ENCODE peak calls at places on chromosomes 6 and 20, in seven cellular contexts. I, M, L, Y, W, T and K are unnamed samples.

GRCh38 chr6:38570750-38571149 is 69.0 kb downstream of the BTBD9 start:
- DNase-seq in I (no peak), M (peak), L (no peak), Y (no peak), W (peak), T (no peak), K (no peak)

GRCh38 chr6:146881228-146882181 is 282.7 kb downstream of the ADGB start:
- DNase-seq in I (no peak), M (no peak), L (no peak), Y (no peak), W (no peak), T (no peak), K (peak)

GRCh38 chr6:157990321-157991066 is 8.8 kb downstream of the SYNJ2 start:
- DNase-seq in I (no peak), M (no peak), L (no peak), Y (no peak), W (no peak), T (peak), K (no peak)

GRCh38 chr6:41341580-41341979 is 6.2 kb downstream of the NCR2 start:
- DNase-seq in I (no peak), M (no peak), L (no peak), Y (no peak), W (no peak), T (no peak), K (no peak)

GRCh38 chr6:112831022-112831421 is 483.9 kb downstream of the RFPL4B start:
- DNase-seq in I (no peak), M (no peak), L (no peak), Y (no peak), W (no peak), T (no peak), K (no peak)

GRCh38 chr6:54621285-54621684 is 225.3 kb upstream of the FAM83B start:
- DNase-seq in I (no peak), M (no peak), L (no peak), Y (no peak), W (no peak), T (no peak), K (peak)

GRCh38 chr6:170561550-170561949 is 7.4 kb downstream of the TBP start:
- DNase-seq in I (no peak), M (no peak), L (no peak), Y (no peak), W (no peak), T (no peak), K (no peak)

GRCh38 chr6:19380287-19380686 is 456.9 kb upstream of the ID4 start:
- DNase-seq in I (no peak), M (peak), L (no peak), Y (no peak), W (no peak), T (no peak), K (no peak)

GRCh38 chr6:167769408-167770190 is 57.1 kb upstream of the AFDN start:
- DNase-seq in I (no peak), M (no peak), L (no peak), Y (no peak), W (no peak), T (no peak), K (no peak)

GRCh38 chr20:6709865-6710595 is 57.5 kb upstream of the BMP2 start:
- DNase-seq in I (no peak), M (no peak), L (no peak), Y (no peak), W (no peak), T (no peak), K (no peak)

GRCh38 chr6:46014511-46015118 is 1.0 kb downstream of the CLIC5 start:
- DNase-seq in I (no peak), M (no peak), L (peak), Y (peak), W (no peak), T (peak), K (peak)

GRCh38 chr20:32382102-32382950 is 24.2 kb downstream of the ASXL1 start:
- DNase-seq in I (no peak), M (no peak), L (peak), Y (no peak), W (peak), T (no peak), K (no peak)

GRCh38 chr20:49573900-49574416 is 6.0 kb upstream of the PTGIS start:
- DNase-seq in I (no peak), M (no peak), L (no peak), Y (peak), W (no peak), T (peak), K (peak)